ENCODE peak calls at places on chromosomes 2 and 18, in four cellular contexts. A is lung microvascular endothelial cell, N is activated T-cell treated with anti-CD3 and anti-CD28 coated beads for 24 hours, T is foreskin fibroblast. Q is an unnamed sample.

GRCh38 chr2:127097841-127098651 is 8.9 kb downstream of the BIN1 start:
- DNase-seq in A (no peak), N (no peak), T (no peak), Q (no peak)

GRCh38 chr18:68740966-68741365 is 26.1 kb upstream of the TMX3 start:
- DNase-seq in A (no peak), N (no peak), T (peak; percentile 37), Q (peak; percentile 18)

GRCh38 chr2:234980476-234981187 is 28.8 kb downstream of the SH3BP4 start:
- DNase-seq in A (peak; percentile 67), N (no peak), T (no peak), Q (no peak)

GRCh38 chr2:100257939-100258338 is 64.4 kb downstream of the LONRF2 start:
- DNase-seq in A (no peak), N (no peak), T (no peak), Q (no peak)

GRCh38 chr2:109649736-109650695 is 35.9 kb downstream of the SOWAHC start:
- DNase-seq in A (no peak), N (no peak), T (no peak), Q (no peak)

GRCh38 chr18:51020536-51020935 is 9.5 kb upstream of the SMAD4 start:
- DNase-seq in A (no peak), N (no peak), T (no peak), Q (no peak)

GRCh38 chr2:17148298-17149228 is 369.7 kb downstream of the RAD51AP2 start:
- DNase-seq in A (peak; percentile 29), N (no peak), T (peak; percentile 65), Q (no peak)

GRCh38 chr2:43192039-43192438 is 34.4 kb downstream of the ZFP36L2 start:
- DNase-seq in A (no peak), N (no peak), T (no peak), Q (no peak)

GRCh38 chr2:143856973-143857372 is 662.9 kb downstream of the ZEB2 start:
- DNase-seq in A (no peak), N (no peak), T (peak; percentile 6), Q (no peak)

GRCh38 chr2:112584134-112584890 is at the start of gene CHCHD5:
- DNase-seq in A (peak; percentile 98), N (peak; percentile 91), T (peak; percentile 98), Q (peak; percentile 98)

GRCh38 chr18:45254683-45255082 is 360.6 kb upstream of the SLC14A2 start:
- DNase-seq in A (no peak), N (no peak), T (peak; percentile 85), Q (peak; percentile 87)

GRCh38 chr2:43347751-43348150 is 121.3 kb upstream of the ZFP36L2 start:
- DNase-seq in A (no peak), N (no peak), T (no peak), Q (no peak)

GRCh38 chr2:239579524-239580198 is 178.8 kb upstream of the HDAC4 start:
- DNase-seq in A (no peak), N (no peak), T (no peak), Q (no peak)

GRCh38 chr2:217919204-217919603 is 83.6 kb downstream of the TNS1 start:
- DNase-seq in A (no peak), N (no peak), T (no peak), Q (no peak)

GRCh38 chr2:26969089-26969844 is 1.2 kb upstream of the MAPRE3 start:
- DNase-seq in A (no peak), N (no peak), T (no peak), Q (no peak)

GRCh38 chr2:172427256-172427989 is at the start of gene ITGA6:
- DNase-seq in A (peak; percentile 86), N (peak; percentile 57), T (peak; percentile 76), Q (peak; percentile 13)

GRCh38 chr2:181658444-181658843 is 1.5 kb upstream of the CERKL start:
- DNase-seq in A (no peak), N (no peak), T (no peak), Q (no peak)

GRCh38 chr2:177265834-177266817 is 1.6 kb upstream of the NFE2L2 start:
- DNase-seq in A (no peak), N (no peak), T (peak; percentile 29), Q (peak; percentile 46)

GRCh38 chr18:22166070-22166972 is 3.1 kb upstream of the GATA6 start:
- DNase-seq in A (no peak), N (no peak), T (peak; percentile 10), Q (no peak)

GRCh38 chr18:59918320-59918755 is 18.5 kb downstream of the PMAIP1 start:
- DNase-seq in A (peak; percentile 48), N (no peak), T (peak; percentile 35), Q (peak; percentile 63)

GRCh38 chr18:12313530-12314245 is 5.6 kb downstream of the TUBB6 start:
- DNase-seq in A (peak; percentile 17), N (no peak), T (no peak), Q (no peak)

GRCh38 chr2:25822190-25823117 is 55.8 kb downstream of the ASXL2 start:
- DNase-seq in A (peak; percentile 35), N (peak; percentile 42), T (peak; percentile 31), Q (no peak)

GRCh38 chr18:3821524-3821923 is 371.6 kb downstream of the TGIF1 start:
- DNase-seq in A (no peak), N (no peak), T (no peak), Q (no peak)

GRCh38 chr18:10860937-10861336 is 288.4 kb downstream of the PIEZO2 start:
- DNase-seq in A (no peak), N (no peak), T (peak; percentile 10), Q (no peak)

Q was measured in fibroblast of gingiva.